ENCODE peak calls at places on chromosomes 6 and 20, in nine cellular contexts. E is cardiac muscle cell, S is HFFc6, P is GM20000, D is HFF-Myc, C is body of pancreas, T is neural progenitor cell, Z is dorsolateral prefrontal cortex, R is GM06990. N is an unnamed sample.

GRCh38 chr6:150696156-150696555 is 96.5 kb downstream of the PLEKHG1 start:
- DNase-seq in E (peak), S (no peak), P (no peak), D (no peak), C (no peak), T (no peak), Z (no peak), R (no peak), N (no peak)

GRCh38 chr6:54194067-54194466 is 82.8 kb downstream of the MLIP start:
- DNase-seq in E (no peak), S (no peak), P (no peak), D (no peak), C (no peak), T (no peak), Z (no peak), R (no peak), N (no peak)

GRCh38 chr20:53331151-53331973 is 262.3 kb downstream of the ZNF217 start:
- DNase-seq in E (no peak), S (no peak), P (no peak), D (peak), C (peak), T (no peak), Z (no peak), R (no peak), N (no peak)

GRCh38 chr6:158926429-158926828 is 73.6 kb downstream of the RSPH3 start:
- DNase-seq in E (no peak), S (peak), P (no peak), D (no peak), C (no peak), T (no peak), Z (no peak), R (no peak), N (no peak)

GRCh38 chr6:39357998-39358686 is 35.6 kb upstream of the KCNK16 start:
- DNase-seq in E (peak), S (peak), P (no peak), D (peak), C (peak), T (no peak), Z (no peak), R (no peak), N (no peak)

GRCh38 chr6:1596088-1596852 is 13.4 kb upstream of the FOXC1 start:
- DNase-seq in E (peak), S (no peak), P (peak), D (no peak), C (peak), T (peak), Z (peak), R (no peak), N (peak)

GRCh38 chr20:46293084-46293483 is 15.2 kb downstream of the CDH22 start:
- DNase-seq in E (peak), S (peak), P (no peak), D (peak), C (no peak), T (peak), Z (no peak), R (no peak), N (no peak)

GRCh38 chr6:5012531-5012930 is 8.7 kb upstream of the RPP40 start:
- DNase-seq in E (no peak), S (peak), P (no peak), D (peak), C (no peak), T (no peak), Z (no peak), R (no peak), N (no peak)

GRCh38 chr6:55176958-55177357 is 2.6 kb downstream of the HCRTR2 start:
- DNase-seq in E (peak), S (no peak), P (no peak), D (no peak), C (no peak), T (peak), Z (no peak), R (no peak), N (no peak)

GRCh38 chr6:113120214-113120576 is 737.0 kb upstream of the MARCKS start:
- DNase-seq in E (no peak), S (peak), P (no peak), D (peak), C (peak), T (no peak), Z (no peak), R (no peak), N (no peak)

GRCh38 chr20:34023937-34024732 is 30.4 kb downstream of the RALY start:
- DNase-seq in E (no peak), S (no peak), P (no peak), D (no peak), C (no peak), T (no peak), Z (no peak), R (no peak), N (no peak)

GRCh38 chr6:35294308-35294945 is 3.2 kb upstream of the DEF6 start:
- DNase-seq in E (peak), S (peak), P (peak), D (no peak), C (peak), T (peak), Z (no peak), R (no peak), N (peak)

GRCh38 chr6:100886078-100886477 is 4.9 kb upstream of the ASCC3 start:
- DNase-seq in E (no peak), S (peak), P (no peak), D (no peak), C (no peak), T (no peak), Z (no peak), R (no peak), N (no peak)

GRCh38 chr6:32852018-32852843 is 1.3 kb downstream of the TAP1 start:
- DNase-seq in E (no peak), S (no peak), P (no peak), D (no peak), C (peak), T (no peak), Z (no peak), R (no peak), N (no peak)

GRCh38 chr6:17413313-17413750 is 19.9 kb downstream of the CAP2 start:
- DNase-seq in E (no peak), S (peak), P (no peak), D (no peak), C (no peak), T (no peak), Z (no peak), R (no peak), N (no peak)

GRCh38 chr20:56373942-56374341 is 15.2 kb downstream of the FAM210B start:
- DNase-seq in E (no peak), S (peak), P (no peak), D (peak), C (peak), T (no peak), Z (no peak), R (no peak), N (no peak)

GRCh38 chr20:497979-498378 is 35.6 kb upstream of the TBC1D20 start:
- DNase-seq in E (no peak), S (no peak), P (no peak), D (no peak), C (no peak), T (no peak), Z (no peak), R (no peak), N (no peak)

GRCh38 chr20:50287512-50287911 is 96.9 kb downstream of the CEBPB start:
- DNase-seq in E (no peak), S (no peak), P (no peak), D (no peak), C (no peak), T (no peak), Z (no peak), R (no peak), N (no peak)

GRCh38 chr6:112781236-112781635 is 434.1 kb downstream of the RFPL4B start:
- DNase-seq in E (peak), S (no peak), P (no peak), D (no peak), C (no peak), T (peak), Z (no peak), R (no peak), N (no peak)

GRCh38 chr20:49187330-49188100 is 619 bp downstream of the STAU1 start:
- DNase-seq in E (peak), S (no peak), P (peak), D (no peak), C (no peak), T (peak), Z (no peak), R (no peak), N (peak)

GRCh38 chr6:132188865-132189264 is 212.4 kb downstream of the MOXD1 start:
- DNase-seq in E (no peak), S (peak), P (no peak), D (peak), C (no peak), T (no peak), Z (no peak), R (no peak), N (no peak)

GRCh38 chr6:136466789-136467585 is 83.2 kb downstream of the MAP7 start:
- DNase-seq in E (peak), S (no peak), P (no peak), D (no peak), C (no peak), T (peak), Z (no peak), R (no peak), N (no peak)

GRCh38 chr6:122286512-122286911 is 112.9 kb upstream of the HSF2 start:
- DNase-seq in E (no peak), S (no peak), P (no peak), D (no peak), C (no peak), T (no peak), Z (no peak), R (no peak), N (no peak)

GRCh38 chr20:57573176-57573575 is 12.3 kb downstream of the PCK1 start:
- DNase-seq in E (no peak), S (no peak), P (no peak), D (no peak), C (peak), T (no peak), Z (no peak), R (no peak), N (no peak)

GRCh38 chr20:37158248-37158647 is 20.9 kb upstream of the RPN2 start:
- DNase-seq in E (no peak), S (no peak), P (no peak), D (no peak), C (no peak), T (no peak), Z (no peak), R (no peak), N (no peak)

GRCh38 chr20:37986873-37987601 is 46.2 kb downstream of the TTI1 start:
- DNase-seq in E (peak), S (no peak), P (no peak), D (no peak), C (peak), T (peak), Z (peak), R (no peak), N (no peak)

GRCh38 chr6:163825033-163825432 is 410.5 kb downstream of the QKI start:
- DNase-seq in E (no peak), S (no peak), P (no peak), D (peak), C (no peak), T (no peak), Z (no peak), R (no peak), N (no peak)

GRCh38 chr6:43916924-43917877 is 147.2 kb downstream of the VEGFA start:
- DNase-seq in E (no peak), S (no peak), P (no peak), D (no peak), C (peak), T (no peak), Z (no peak), R (no peak), N (no peak)

GRCh38 chr6:15474196-15474595 is 188.6 kb downstream of the DTNBP1 start:
- DNase-seq in E (no peak), S (peak), P (no peak), D (no peak), C (no peak), T (no peak), Z (no peak), R (no peak), N (no peak)

GRCh38 chr6:32842690-32843089 is 1.2 kb downstream of the PSMB8 start:
- DNase-seq in E (no peak), S (no peak), P (no peak), D (no peak), C (no peak), T (no peak), Z (no peak), R (no peak), N (no peak)

GRCh38 chr6:41683460-41684310 is 45.4 kb downstream of the MDFI start:
- DNase-seq in E (peak), S (peak), P (peak), D (no peak), C (peak), T (peak), Z (peak), R (peak), N (peak)

GRCh38 chr6:41682056-41682477 is 43.8 kb downstream of the MDFI start:
- DNase-seq in E (peak), S (peak), P (peak), D (peak), C (peak), T (peak), Z (peak), R (peak), N (peak)

GRCh38 chr6:41682966-41683459 is 44.7 kb downstream of the MDFI start:
- DNase-seq in E (no peak), S (no peak), P (no peak), D (no peak), C (no peak), T (no peak), Z (no peak), R (no peak), N (no peak)

GRCh38 chr6:41684311-41685182 is 46.3 kb downstream of the MDFI start:
- DNase-seq in E (no peak), S (no peak), P (no peak), D (no peak), C (no peak), T (no peak), Z (peak), R (no peak), N (no peak)

DNA sequence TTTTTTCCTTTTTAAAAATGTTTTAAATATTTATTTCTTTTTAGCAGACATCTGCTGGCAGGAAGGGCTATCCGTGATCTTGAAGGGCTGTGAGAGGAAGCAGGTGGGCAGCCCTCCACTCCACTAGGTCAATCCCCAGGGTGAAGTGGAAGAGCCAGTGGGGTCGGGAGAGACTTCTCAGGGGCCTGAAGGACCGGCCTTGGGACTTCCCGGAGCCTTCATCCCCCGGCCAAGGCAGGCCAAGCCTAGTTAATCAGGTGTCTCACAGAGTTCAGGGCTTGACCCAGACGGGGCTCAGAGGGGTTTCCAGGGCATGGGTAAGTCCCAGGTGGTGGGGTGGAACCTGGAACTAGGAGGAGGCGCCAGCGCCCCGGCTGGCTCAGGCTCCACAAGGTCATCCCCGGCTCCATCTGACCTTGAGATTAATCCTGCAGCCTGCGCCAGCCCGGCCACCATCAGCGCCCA is 44.3 kb downstream of the MDFI start:
- DNase-seq in E (no peak), S (no peak), P (peak), D (no peak), C (peak), T (no peak), Z (no peak), R (no peak), N (no peak)
- TF ChIP-seq CTCF in E (no peak), S (peak), P (no peak), D (no peak), C (no peak), T (no peak), Z (no peak), R (no peak), N (no peak)

GRCh38 chr6:170279426-170279825 is 11.5 kb downstream of the DLL1 start:
- DNase-seq in E (no peak), S (no peak), P (no peak), D (no peak), C (no peak), T (no peak), Z (no peak), R (no peak), N (no peak)

GRCh38 chr6:170277893-170278742 is 12.8 kb downstream of the DLL1 start:
- DNase-seq in E (no peak), S (no peak), P (no peak), D (no peak), C (no peak), T (no peak), Z (peak), R (no peak), N (no peak)

GRCh38 chr6:170279977-170280688 is 10.7 kb downstream of the DLL1 start:
- DNase-seq in E (peak), S (peak), P (peak), D (no peak), C (peak), T (no peak), Z (no peak), R (peak), N (peak)

GRCh38 chr6:170280689-170281045 is 10.2 kb downstream of the DLL1 start:
- DNase-seq in E (no peak), S (no peak), P (no peak), D (no peak), C (no peak), T (no peak), Z (no peak), R (no peak), N (no peak)

GRCh38 chr6:170278743-170279094 is 12.2 kb downstream of the DLL1 start:
- DNase-seq in E (no peak), S (no peak), P (no peak), D (no peak), C (no peak), T (no peak), Z (peak), R (no peak), N (no peak)
- TF ChIP-seq CTCF in E (no peak), S (no peak), P (no peak), D (no peak), C (no peak), T (no peak), Z (no peak), R (no peak), N (no peak)

DNA sequence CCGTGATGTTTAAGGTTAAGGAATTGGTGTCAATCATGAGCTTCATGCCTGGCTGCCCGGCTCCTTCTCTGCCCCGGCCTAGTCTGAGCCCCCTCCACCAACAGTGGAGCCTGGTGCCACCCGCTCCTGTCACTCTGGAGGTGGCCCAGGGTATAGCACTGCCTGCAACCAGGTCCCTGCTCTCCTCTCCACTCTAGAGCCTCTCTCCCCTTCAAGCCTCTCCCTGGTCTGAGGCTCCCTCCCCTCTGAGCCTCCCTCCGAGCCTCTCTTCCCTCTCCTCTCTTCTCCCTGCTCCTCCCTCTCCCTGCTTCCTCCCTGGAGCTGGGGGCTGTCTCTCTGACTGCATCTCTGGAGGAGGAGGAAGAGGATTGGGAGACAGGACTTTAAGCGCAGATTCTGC is 31.3 kb upstream of the MRGBP start:
- DNase-seq in E (no peak), S (no peak), P (no peak), D (no peak), C (no peak), T (no peak), Z (no peak), R (no peak), N (no peak)
- TF ChIP-seq CTCF in E (no peak), S (no peak), P (no peak), D (no peak), C (no peak), T (no peak), Z (no peak), R (no peak), N (no peak)

GRCh38 chr6:28586273-28586672 is 60.6 kb downstream of the GPX5 start:
- DNase-seq in E (no peak), S (no peak), P (no peak), D (no peak), C (no peak), T (no peak), Z (no peak), R (no peak), N (no peak)

GRCh38 chr6:28585335-28585734 is 59.7 kb downstream of the GPX5 start:
- DNase-seq in E (no peak), S (peak), P (no peak), D (no peak), C (no peak), T (no peak), Z (no peak), R (no peak), N (no peak)

GRCh38 chr6:28583463-28583862 is 57.8 kb downstream of the GPX5 start:
- DNase-seq in E (no peak), S (no peak), P (no peak), D (no peak), C (no peak), T (no peak), Z (no peak), R (no peak), N (no peak)

GRCh38 chr6:28580484-28580883 is 54.8 kb downstream of the GPX5 start:
- DNase-seq in E (no peak), S (no peak), P (no peak), D (no peak), C (no peak), T (no peak), Z (no peak), R (no peak), N (no peak)
- TF ChIP-seq CTCF in E (peak), S (peak), P (no peak), D (no peak), C (no peak), T (no peak), Z (no peak), R (peak), N (no peak)

DNA sequence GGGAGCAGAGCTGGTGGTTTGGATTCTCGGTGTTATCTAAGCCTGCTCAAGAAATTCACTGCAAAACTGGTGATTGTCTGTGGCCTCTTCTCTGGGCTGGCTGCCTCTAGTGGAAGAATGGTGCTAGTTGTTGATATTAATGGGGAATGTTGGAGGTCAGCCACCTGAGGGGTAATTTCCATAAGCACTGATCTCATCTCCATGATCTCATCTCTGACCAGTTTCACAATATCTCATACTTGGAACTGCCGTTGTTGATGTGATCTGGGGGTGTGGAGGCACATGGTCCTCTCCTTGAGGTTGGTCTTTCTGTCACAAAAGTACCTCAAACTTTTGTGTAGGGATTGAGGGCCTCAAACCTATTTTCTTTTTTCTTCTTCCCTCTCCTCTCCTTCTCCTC is 102.6 kb downstream of the CD109 start:
- DNase-seq in E (no peak), S (peak), P (peak), D (peak), C (peak), T (no peak), Z (no peak), R (peak), N (peak)
- TF ChIP-seq CTCF in E (peak), S (peak), P (no peak), D (peak), C (no peak), T (no peak), Z (no peak), R (peak), N (no peak)

N was measured in GM10248.